ENCODE peak calls at places on chromosomes 3 and 15, in seven cellular contexts. A is fibroblast of mammary gland, N is ascending aorta, P is SJSA1, Z is GM23338, Y is vagina, X is IMR-90. S is an unnamed sample.

GRCh38 chr15:48389701-48390143 is 58.5 kb downstream of the DUT start:
- DNase-seq in A (peak; percentile 85), N (no peak), P (no peak), Z (no peak), Y (no peak), X (peak; percentile 68), S (peak; percentile 62)

GRCh38 chr3:9276761-9277370 is 27.4 kb upstream of the SRGAP3 start:
- DNase-seq in A (no peak), N (no peak), P (no peak), Z (no peak), Y (no peak), X (no peak), S (no peak)

GRCh38 chr15:55198706-55199105 is 2.0 kb upstream of the RSL24D1 start:
- DNase-seq in A (no peak), N (no peak), P (no peak), Z (no peak), Y (no peak), X (no peak), S (no peak)

GRCh38 chr15:64500695-64501395 is 40.5 kb downstream of the ZNF609 start:
- DNase-seq in A (no peak), N (no peak), P (no peak), Z (no peak), Y (no peak), X (no peak), S (no peak)

GRCh38 chr15:32956006-32956405 is 238.2 kb downstream of the GREM1 start:
- DNase-seq in A (peak; percentile 86), N (no peak), P (no peak), Z (peak; percentile 70), Y (no peak), X (peak; percentile 95), S (peak; percentile 95)

GRCh38 chr15:101153801-101154656 is 97.8 kb downstream of the CHSY1 start:
- DNase-seq in A (no peak), N (no peak), P (no peak), Z (no peak), Y (no peak), X (no peak), S (no peak)

GRCh38 chr3:149377408-149378111 is at the start of gene TM4SF1:
- DNase-seq in A (peak; percentile 95), N (peak; percentile 30), P (peak; percentile 88), Z (peak; percentile 39), Y (no peak), X (peak; percentile 97), S (peak; percentile 88)

GRCh38 chr15:83845230-83845629 is 191.3 kb downstream of the ADAMTSL3 start:
- DNase-seq in A (peak; percentile 98), N (no peak), P (no peak), Z (no peak), Y (no peak), X (peak; percentile 94), S (peak; percentile 94)

GRCh38 chr15:58457466-58457965 is 25.7 kb downstream of the LIPC start:
- DNase-seq in A (peak; percentile 95), N (no peak), P (peak; percentile 75), Z (no peak), Y (no peak), X (peak; percentile 97), S (peak; percentile 72)

GRCh38 chr15:31487811-31488436 is 161.3 kb downstream of the KLF13 start:
- DNase-seq in A (peak; percentile 89), N (no peak), P (no peak), Z (no peak), Y (no peak), X (peak; percentile 43), S (peak; percentile 26)

GRCh38 chr15:47822066-47822465 is 104.8 kb downstream of the SEMA6D start:
- DNase-seq in A (no peak), N (no peak), P (no peak), Z (no peak), Y (no peak), X (no peak), S (no peak)

GRCh38 chr15:47820780-47821319 is 103.5 kb downstream of the SEMA6D start:
- DNase-seq in A (peak; percentile 89), N (no peak), P (no peak), Z (no peak), Y (no peak), X (peak; percentile 85), S (peak; percentile 92)

GRCh38 chr3:106963446-106963845 is 413.8 kb upstream of the CCDC54 start:
- DNase-seq in A (peak; percentile 33), N (no peak), P (peak; percentile 37), Z (no peak), Y (no peak), X (peak; percentile 59), S (peak; percentile 80)

GRCh38 chr15:54282228-54282836 is 304.1 kb downstream of the UNC13C start:
- DNase-seq in A (no peak), N (no peak), P (no peak), Z (no peak), Y (no peak), X (no peak), S (no peak)

GRCh38 chr15:77031376-77032050 is 36.6 kb downstream of the PSTPIP1 start:
- DNase-seq in A (no peak), N (peak; percentile 6), P (no peak), Z (no peak), Y (no peak), X (peak; percentile 44), S (peak; percentile 58)

GRCh38 chr15:39347453-39347852 is 233.4 kb upstream of the THBS1 start:
- DNase-seq in A (no peak), N (no peak), P (no peak), Z (no peak), Y (no peak), X (no peak), S (no peak)

GRCh38 chr3:160365872-160366522 is 33.0 kb downstream of the IFT80 start:
- DNase-seq in A (no peak), N (no peak), P (no peak), Z (no peak), Y (no peak), X (no peak), S (no peak)

GRCh38 chr15:87154771-87155170 is 1075.1 kb downstream of the AGBL1 start:
- DNase-seq in A (no peak), N (no peak), P (no peak), Z (no peak), Y (no peak), X (peak; percentile 52), S (peak; percentile 22)

GRCh38 chr3:78721771-78722543 is 1045.8 kb downstream of the ROBO1 start:
- DNase-seq in A (no peak), N (no peak), P (no peak), Z (no peak), Y (no peak), X (peak; percentile 29), S (no peak)

GRCh38 chr3:71962561-71963240 is 177.8 kb upstream of the PROK2 start:
- DNase-seq in A (peak; percentile 89), N (no peak), P (no peak), Z (no peak), Y (no peak), X (peak; percentile 23), S (no peak)

GRCh38 chr3:169678122-169678521 is 14.6 kb upstream of the MECOM start:
- DNase-seq in A (no peak), N (no peak), P (no peak), Z (no peak), Y (no peak), X (no peak), S (no peak)

GRCh38 chr3:4060064-4060463 is 243.1 kb upstream of the SETMAR start:
- DNase-seq in A (no peak), N (no peak), P (no peak), Z (no peak), Y (no peak), X (no peak), S (peak; percentile 2)

GRCh38 chr3:105876745-105877624 is 8.2 kb upstream of the CBLB start:
- DNase-seq in A (no peak), N (no peak), P (no peak), Z (no peak), Y (no peak), X (no peak), S (peak; percentile 52)

GRCh38 chr15:63600001-63600645 is 2.9 kb downstream of the FBXL22 start:
- DNase-seq in A (no peak), N (no peak), P (no peak), Z (peak; percentile 49), Y (no peak), X (no peak), S (peak; percentile 50)

DNA sequence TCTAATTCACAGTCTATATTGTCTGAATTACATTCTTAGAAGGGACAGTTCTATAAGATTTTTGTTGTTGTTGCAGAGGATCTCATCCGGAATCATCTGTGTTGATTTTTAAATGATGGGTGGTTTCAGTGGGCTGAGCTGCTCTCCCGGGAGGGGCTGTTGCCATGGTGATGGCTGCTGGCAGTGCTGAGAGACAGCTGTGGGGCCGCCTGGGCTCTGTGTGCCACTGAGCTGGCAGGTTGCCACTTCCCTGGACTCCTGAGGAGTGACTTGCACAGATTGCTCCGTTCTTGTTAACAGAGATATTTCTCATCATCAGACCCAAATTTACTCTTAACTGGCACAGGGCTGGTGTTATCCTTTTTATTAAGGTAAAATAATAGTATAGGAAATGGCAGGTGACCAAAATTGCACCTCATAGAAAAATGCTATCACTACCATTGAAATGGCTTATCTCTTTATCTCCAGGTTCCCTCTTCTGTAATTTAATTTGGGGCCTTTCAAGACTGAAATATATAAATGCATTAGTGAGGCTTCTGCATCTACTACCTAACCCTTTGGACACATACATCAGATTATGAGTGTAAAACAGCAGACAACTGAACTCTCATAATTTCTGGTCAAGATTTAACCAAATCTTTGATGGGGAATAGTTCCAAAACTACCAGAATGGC is 56.6 kb downstream of the NEK11 start:
- DNase-seq in A (peak; percentile 14), N (no peak), P (peak; percentile 49), Z (peak; percentile 43), Y (no peak), X (no peak), S (peak; percentile 25)
- H3K4me3 ChIP-seq in A (no peak overlapping the region), N (no peak overlapping the region), P (no peak overlapping the region), Z (no peak overlapping the region), Y (no peak overlapping the region), X (no peak overlapping the region), S (no peak overlapping the region)

GRCh38 chr3:100613721-100614390 is 4.5 kb downstream of the ADGRG7 start:
- DNase-seq in A (no peak), N (no peak), P (no peak), Z (no peak), Y (no peak), X (no peak), S (no peak)
- H3K4me3 ChIP-seq in A (no peak overlapping the region), N (no peak overlapping the region), P (no peak overlapping the region), Z (no peak overlapping the region), Y (no peak overlapping the region), X (no peak overlapping the region), S (no peak overlapping the region)

DNA sequence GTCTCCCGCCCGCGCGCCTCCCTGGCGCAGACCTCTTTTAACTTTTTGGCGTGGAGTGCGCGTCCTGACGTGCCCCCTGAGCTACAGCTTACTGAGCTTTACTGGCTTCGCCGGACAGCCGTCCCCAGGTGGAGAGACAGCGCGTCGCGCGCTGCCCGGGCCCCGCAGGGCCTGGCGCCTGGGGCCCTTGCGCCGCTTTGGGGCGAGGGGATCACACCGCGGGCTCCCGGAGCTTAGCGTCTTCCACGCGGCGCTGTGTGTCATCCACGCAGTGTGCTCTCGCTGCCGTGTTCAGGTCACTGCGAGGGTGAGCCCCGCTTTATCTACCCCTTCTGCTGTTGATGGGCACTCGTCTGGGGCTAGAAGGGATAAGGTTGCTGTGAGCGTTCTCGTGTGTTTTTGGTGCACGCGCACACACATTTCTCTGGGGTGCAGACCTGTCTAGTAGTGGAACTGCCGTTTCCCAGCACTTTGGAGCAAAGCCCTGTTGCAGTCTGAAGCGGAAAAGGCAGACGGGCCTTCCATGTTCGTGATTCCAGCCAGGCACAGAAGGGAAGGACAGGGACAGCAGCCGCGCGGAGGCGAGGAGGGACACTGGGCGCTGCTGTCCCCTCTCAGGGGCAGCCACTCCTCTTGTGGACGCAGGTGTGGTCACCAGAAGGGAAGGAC is 33.1 kb upstream of the ALDH1L1 start:
- DNase-seq in A (no peak), N (no peak), P (no peak), Z (peak; percentile 10), Y (no peak), X (no peak), S (peak; percentile 35)
- H3K4me3 ChIP-seq in A (peak overlapping the region; percentile 39), N (peak overlapping the region; percentile 41), P (no peak overlapping the region), Z (peak overlapping the region; percentile 64), Y (peak overlapping the region; percentile 49), X (peak overlapping the region; percentile 10), S (peak overlapping the region; percentile 55)

GRCh38 chr15:34648335-34648631 is 64.8 kb upstream of the GOLGA8B start:
- DNase-seq in A (no peak), N (no peak), P (no peak), Z (no peak), Y (no peak), X (no peak), S (no peak)
- H3K4me3 ChIP-seq in A (no peak overlapping the region), N (no peak overlapping the region), P (no peak overlapping the region), Z (no peak overlapping the region), Y (no peak overlapping the region), X (no peak overlapping the region), S (no peak overlapping the region)